ENCODE peak calls at places on chromosomes 6 and 20, in six cellular contexts. D, V, R, I, P and A are unnamed samples.

GRCh38 chr6:167096991-167097390 is 25.9 kb upstream of the CCR6 start:
- DNase-seq in D (no peak), V (no peak), R (no peak), I (no peak), P (no peak), A (no peak)

GRCh38 chr6:144314003-144314485 is 28.9 kb downstream of the UTRN start:
- DNase-seq in D (peak; percentile 67), V (no peak), R (peak; percentile 72), I (peak; percentile 45), P (no peak), A (no peak)

GRCh38 chr20:25016471-25016870 is 23.9 kb upstream of the APMAP start:
- DNase-seq in D (peak; percentile 3), V (peak; percentile 6), R (peak; percentile 7), I (peak; percentile 11), P (peak; percentile 23), A (no peak)

GRCh38 chr6:90479603-90479926 is 107.3 kb downstream of the MAP3K7 start:
- DNase-seq in D (no peak), V (no peak), R (no peak), I (no peak), P (no peak), A (no peak)

GRCh38 chr6:37373822-37374514 is 20.2 kb downstream of the RNF8 start:
- DNase-seq in D (no peak), V (no peak), R (no peak), I (no peak), P (no peak), A (no peak)

GRCh38 chr6:80477591-80478370 is 371.3 kb downstream of the BCKDHB start:
- DNase-seq in D (no peak), V (no peak), R (no peak), I (no peak), P (no peak), A (no peak)

GRCh38 chr6:69456086-69456485 is 340.7 kb downstream of the LMBRD1 start:
- DNase-seq in D (no peak), V (no peak), R (no peak), I (no peak), P (no peak), A (no peak)

GRCh38 chr6:99307295-99307907 is 42.1 kb downstream of the FAXC start:
- DNase-seq in D (no peak), V (no peak), R (no peak), I (no peak), P (no peak), A (no peak)

GRCh38 chr20:375265-375889 is 5.2 kb upstream of the TRIB3 start:
- DNase-seq in D (no peak), V (no peak), R (no peak), I (no peak), P (no peak), A (no peak)

GRCh38 chr6:21024621-21025020 is 490.4 kb downstream of the CDKAL1 start:
- DNase-seq in D (no peak), V (no peak), R (no peak), I (no peak), P (no peak), A (no peak)

GRCh38 chr6:45076217-45076616 is 251.9 kb upstream of the RUNX2 start:
- DNase-seq in D (no peak), V (no peak), R (no peak), I (no peak), P (no peak), A (no peak)

GRCh38 chr6:66930559-66931290 is 1223.7 kb upstream of the EYS start:
- DNase-seq in D (no peak), V (no peak), R (no peak), I (no peak), P (no peak), A (no peak)

GRCh38 chr6:10554826-10555225 is 33.7 kb downstream of the GCNT2 start:
- DNase-seq in D (no peak), V (no peak), R (no peak), I (no peak), P (no peak), A (no peak)

GRCh38 chr6:89251170-89251569 is 34.0 kb upstream of the GABRR1 start:
- DNase-seq in D (no peak), V (no peak), R (no peak), I (no peak), P (no peak), A (no peak)

GRCh38 chr6:82030761-82031160 is 216.8 kb downstream of the IBTK start:
- DNase-seq in D (no peak), V (no peak), R (no peak), I (no peak), P (no peak), A (no peak)

GRCh38 chr6:138499303-138499991 is at the start of gene NHSL1:
- DNase-seq in D (no peak), V (peak; percentile 59), R (no peak), I (no peak), P (no peak), A (no peak)

GRCh38 chr6:141388666-141389065 is 744.1 kb upstream of the GJE1 start:
- DNase-seq in D (no peak), V (no peak), R (no peak), I (no peak), P (no peak), A (no peak)

GRCh38 chr6:37653933-37654565 is 43.6 kb downstream of the MDGA1 start:
- DNase-seq in D (no peak), V (peak; percentile 49), R (no peak), I (no peak), P (peak; percentile 35), A (peak; percentile 52)

GRCh38 chr20:52493177-52493711 is 301.7 kb upstream of the ZFP64 start:
- DNase-seq in D (peak; percentile 26), V (no peak), R (no peak), I (no peak), P (no peak), A (no peak)

GRCh38 chr6:53593001-53593488 is 48.1 kb upstream of the GCLC start:
- DNase-seq in D (no peak), V (no peak), R (no peak), I (no peak), P (no peak), A (peak; percentile 26)

GRCh38 chr6:168133186-168133585 is 54.2 kb upstream of the FRMD1 start:
- DNase-seq in D (no peak), V (no peak), R (peak; percentile 67), I (no peak), P (no peak), A (no peak)

GRCh38 chr20:36632487-36633284 is 13.3 kb downstream of the SLA2 start:
- DNase-seq in D (no peak), V (no peak), R (no peak), I (peak; percentile 20), P (no peak), A (no peak)

GRCh38 chr6:14313220-14313619 is 195.6 kb downstream of the CD83 start:
- DNase-seq in D (no peak), V (no peak), R (no peak), I (no peak), P (no peak), A (no peak)

GRCh38 chr6:17935188-17936149 is 52.0 kb downstream of the KIF13A start:
- DNase-seq in D (no peak), V (no peak), R (no peak), I (no peak), P (no peak), A (no peak)

GRCh38 chr6:158072083-158072721 is 90.5 kb downstream of the SYNJ2 start:
- DNase-seq in D (peak; percentile 66), V (peak; percentile 75), R (peak; percentile 83), I (peak; percentile 76), P (peak; percentile 79), A (no peak)

GRCh38 chr20:35618032-35618371 is 2.4 kb downstream of the SPAG4 start:
- DNase-seq in D (no peak), V (no peak), R (no peak), I (no peak), P (no peak), A (no peak)

GRCh38 chr6:2197177-2197671 is 48.2 kb downstream of the GMDS start:
- DNase-seq in D (peak; percentile 81), V (no peak), R (no peak), I (peak; percentile 42), P (no peak), A (peak; percentile 6)

GRCh38 chr20:1320016-1320415 is 8.9 kb downstream of the SDCBP2 start:
- DNase-seq in D (no peak), V (no peak), R (no peak), I (no peak), P (no peak), A (no peak)

GRCh38 chr6:155883741-155884140 is 428.1 kb upstream of the NOX3 start:
- DNase-seq in D (no peak), V (no peak), R (no peak), I (no peak), P (no peak), A (no peak)
- TF ChIP-seq POLR2A in D (no peak), V (no peak), R (no peak), I (no peak), P (no peak), A (no peak)

DNA sequence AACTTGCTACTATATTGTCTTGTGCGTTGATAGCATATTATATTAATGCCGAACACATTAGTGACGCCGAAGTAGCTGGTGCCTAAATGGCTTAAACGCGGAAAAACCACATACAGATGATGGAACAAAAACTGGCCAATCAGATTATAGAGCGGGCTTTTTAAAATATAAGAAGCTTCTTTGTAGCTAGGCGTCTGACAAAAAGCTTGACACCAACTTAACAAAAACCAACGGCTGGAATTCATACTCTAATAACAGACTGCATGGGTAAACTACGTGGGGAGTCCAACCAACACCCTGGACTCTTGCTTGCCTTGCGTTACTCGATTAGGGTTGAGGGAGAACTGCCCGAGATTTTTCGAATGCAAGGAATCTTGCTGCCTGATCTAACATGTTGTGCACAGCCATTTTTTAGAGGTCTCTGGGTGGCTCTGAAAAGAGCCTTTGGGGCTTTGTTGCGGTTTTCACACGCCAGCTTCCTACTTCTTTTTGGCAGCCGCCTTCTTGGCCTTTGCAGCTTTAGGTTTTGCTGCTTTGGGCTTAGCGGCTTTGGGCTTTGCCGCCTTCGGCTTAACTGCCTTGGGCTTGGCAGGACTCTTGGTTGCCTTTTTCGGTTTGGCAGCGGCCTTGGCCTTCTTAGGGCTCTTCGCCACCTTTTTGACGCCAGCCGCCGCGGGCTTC is 45.7 kb downstream of the OR2B2 start:
- DNase-seq in D (no peak), V (peak; percentile 25), R (no peak), I (no peak), P (no peak), A (no peak)
- TF ChIP-seq POLR2A in D (no peak), V (no peak), R (no peak), I (no peak), P (no peak), A (no peak)

DNA sequence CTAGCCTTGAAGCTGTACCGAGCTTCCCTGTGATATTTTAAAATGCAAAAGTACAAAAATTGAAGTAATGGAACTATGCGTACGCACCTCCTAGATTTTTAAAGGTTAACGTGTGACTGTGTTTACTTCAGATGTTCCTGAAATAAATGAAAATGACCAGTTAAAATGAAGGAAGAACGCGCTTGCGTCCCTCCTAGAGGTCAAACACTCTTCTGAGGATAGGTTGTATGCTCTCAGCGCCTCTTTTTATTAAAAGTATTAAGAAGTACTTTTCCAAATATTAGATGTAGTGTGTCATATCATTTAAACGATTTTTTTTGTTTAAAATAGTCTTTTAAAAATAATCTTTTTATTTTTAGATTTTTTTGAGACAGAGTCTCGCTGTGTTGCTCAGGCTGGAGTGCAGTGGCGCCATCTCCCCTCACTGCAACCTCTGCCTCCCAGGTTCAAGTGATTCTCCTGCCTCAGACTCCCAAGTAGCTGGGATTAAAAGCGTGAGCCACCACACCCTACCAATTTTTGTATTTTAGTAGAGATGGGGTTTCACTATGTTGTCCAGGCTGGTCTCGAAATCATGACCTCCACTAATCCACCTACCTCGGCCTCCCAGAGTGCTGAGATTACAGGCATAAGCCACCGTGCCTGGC is 30.6 kb downstream of the TRIM38 start:
- DNase-seq in D (no peak), V (peak; percentile 21), R (no peak), I (no peak), P (no peak), A (no peak)
- TF ChIP-seq POLR2A in D (no peak), V (no peak), R (no peak), I (no peak), P (no peak), A (no peak)

GRCh38 chr6:29632789-29633531 is at the start of gene GABBR1:
- DNase-seq in D (peak; percentile 84), V (peak; percentile 90), R (peak; percentile 88), I (peak; percentile 85), P (peak; percentile 85), A (peak; percentile 96)
- TF ChIP-seq POLR2A in D (no peak), V (peak; percentile 59), R (peak; percentile 39), I (peak; percentile 9), P (no peak), A (peak; percentile 51)